ENCODE peak calls at places on chromosomes 4 and X, in ten cellular contexts. S is germinal center; U is activated T-helper 1 cell treated with anti-CD3 and anti-CD28 coated beads, Interleukin-2, amount 50 U/mL, for 16 hours; C is sciatic nerve; K is psoas muscle; P is T-helper 2 cell; O is mucosa of gallbladder; E is activated CD4-positive, CD25-positive, alpha-beta regulatory T cell treated with anti-CD3 and anti-CD28 coated beads, Interleukin-2, amount 50 U/mL, for 72 hours; G is COR-L47; B is lung. X is an unnamed sample.

GRCh38 chr4:5399790-5400421 is 308.5 kb downstream of the EVC2 start:
- DNase-seq in S (peak; percentile 53), U (no peak), C (no peak), K (no peak), P (no peak), E (no peak), O (no peak), B (no peak), G (peak; percentile 6), X (no peak)

GRCh38 chr4:40916880-40917279 is 167.1 kb downstream of the NSUN7 start:
- DNase-seq in E (no peak), B (peak; percentile 59), P (peak; percentile 13), C (no peak), U (no peak), G (no peak), S (peak; percentile 52), O (no peak), K (peak; percentile 53), X (no peak)

GRCh38 chr4:73859614-73860088 is 6.6 kb downstream of the PF4V1 start:
- DNase-seq in O (no peak), P (no peak), C (no peak), E (no peak), K (no peak), S (no peak), U (no peak), B (no peak), G (no peak), X (no peak)

GRCh38 chr4:7367894-7368293 is 66.8 kb downstream of the PSAPL1 start:
- DNase-seq in O (no peak), B (no peak), P (no peak), E (no peak), U (no peak), C (no peak), G (no peak), K (no peak), S (no peak), X (no peak)

GRCh38 chrX:153736871-153737441 is 12.3 kb downstream of the ABCD1 start:
- DNase-seq in C (no peak), G (peak; percentile 20), P (no peak), O (no peak), S (no peak), K (no peak), U (no peak), B (no peak), E (no peak), X (no peak)

GRCh38 chr4:81503586-81503985 is 31.9 kb upstream of the RASGEF1B start:
- DNase-seq in C (no peak), G (no peak), B (no peak), K (no peak), O (no peak), P (no peak), S (no peak), U (no peak), E (no peak), X (no peak)

GRCh38 chr4:53916431-53916889 is 147.9 kb downstream of the CHIC2 start:
- DNase-seq in C (no peak), O (no peak), B (no peak), E (no peak), S (no peak), P (no peak), K (no peak), U (no peak), G (no peak), X (no peak)

GRCh38 chrX:13923289-13923688 is 106.4 kb upstream of the GPM6B start:
- DNase-seq in E (no peak), C (no peak), K (no peak), G (no peak), U (no peak), B (no peak), S (no peak), P (no peak), O (no peak), X (no peak)

GRCh38 chr4:102586644-102587021 is 85.5 kb downstream of the NFKB1 start:
- DNase-seq in K (no peak), G (no peak), U (no peak), B (no peak), C (no peak), E (no peak), S (no peak), P (no peak), O (no peak), X (no peak)

GRCh38 chr4:93710101-93710846 is 118.3 kb upstream of the ATOH1 start:
- DNase-seq in B (peak; percentile 31), O (no peak), C (no peak), G (peak; percentile 3), P (no peak), K (no peak), E (no peak), U (no peak), S (no peak), X (peak; percentile 20)

GRCh38 chr4:53558981-53559620 is 32.2 kb downstream of the LNX1 start:
- DNase-seq in E (no peak), U (no peak), K (no peak), C (no peak), O (no peak), B (no peak), S (no peak), G (no peak), P (no peak), X (no peak)